ENCODE peak calls at places on chromosomes 5 and 9, in nine cellular contexts. R, V, L, G, I, C, O, J and N are unnamed samples. For H3K4me1, the result is how much of the 10 kb centered on the place peaks cover.

GRCh38 chr9:129365196-129365595 is 187.1 kb upstream of the IER5L start:
- DNase-seq in R (no peak), V (no peak), L (no peak), G (no peak), I (no peak), C (no peak), O (no peak), J (no peak), N (no peak)

GRCh38 chr9:123406691-123407536 is 50.9 kb downstream of the CRB2 start:
- DNase-seq in R (no peak), V (no peak), L (no peak), G (no peak), I (no peak), C (no peak), O (no peak), J (no peak), N (no peak)

GRCh38 chr9:120710110-120710981 is 3.9 kb downstream of the MEGF9 start:
- DNase-seq in R (peak), V (no peak), L (no peak), G (no peak), I (no peak), C (no peak), O (no peak), J (peak), N (no peak)

GRCh38 chr5:130045334-130045733 is 141.1 kb downstream of the CHSY3 start:
- DNase-seq in R (no peak), V (no peak), L (no peak), G (no peak), I (no peak), C (no peak), O (no peak), J (no peak), N (no peak)

GRCh38 chr5:10856646-10857332 is 95.8 kb upstream of the DAP start:
- DNase-seq in R (peak), V (peak), L (peak), G (no peak), I (peak), C (peak), O (peak), J (no peak), N (no peak)

GRCh38 chr5:96661101-96661840 is 905 bp upstream of the CAST start:
- DNase-seq in R (peak), V (no peak), L (peak), G (no peak), I (peak), C (peak), O (peak), J (peak), N (peak)

GRCh38 chr5:158648631-158649030 is 451.1 kb downstream of the EBF1 start:
- DNase-seq in R (no peak), V (no peak), L (no peak), G (no peak), I (no peak), C (no peak), O (no peak), J (no peak), N (no peak)

GRCh38 chr5:34655354-34655991 is 655 bp upstream of the RAI14 start:
- DNase-seq in R (peak), V (no peak), L (peak), G (peak), I (peak), C (peak), O (peak), J (no peak), N (peak)

GRCh38 chr9:99368341-99369326 is 146.6 kb downstream of the SEC61B start:
- DNase-seq in R (peak), V (peak), L (no peak), G (no peak), I (peak), C (peak), O (no peak), J (no peak), N (peak)

GRCh38 chr5:37514946-37515345 is 135.8 kb downstream of the WDR70 start:
- DNase-seq in R (no peak), V (no peak), L (no peak), G (no peak), I (no peak), C (no peak), O (no peak), J (no peak), N (no peak)
- H3K4me3 ChIP-seq in R (no peak), V (no peak), L (no peak), G (no peak), I (no peak), C (no peak), O (no peak), J (no peak), N (no peak)

GRCh38 chr9:134965851-134966250 is 48.1 kb upstream of the FCN1 start:
- DNase-seq in R (no peak), V (no peak), L (no peak), G (no peak), I (no peak), C (no peak), O (no peak), J (no peak), N (peak)

GRCh38 chr9:134964271-134964670 is 46.6 kb upstream of the FCN1 start:
- DNase-seq in R (no peak), V (no peak), L (no peak), G (no peak), I (no peak), C (no peak), O (no peak), J (no peak), N (peak)

GRCh38 chr9:134963546-134963945 is 45.8 kb upstream of the FCN1 start:
- DNase-seq in R (no peak), V (no peak), L (no peak), G (no peak), I (no peak), C (no peak), O (no peak), J (no peak), N (no peak)

GRCh38 chr9:134965421-134965820 is 47.7 kb upstream of the FCN1 start:
- DNase-seq in R (no peak), V (no peak), L (no peak), G (no peak), I (no peak), C (no peak), O (no peak), J (no peak), N (peak)

DNA sequence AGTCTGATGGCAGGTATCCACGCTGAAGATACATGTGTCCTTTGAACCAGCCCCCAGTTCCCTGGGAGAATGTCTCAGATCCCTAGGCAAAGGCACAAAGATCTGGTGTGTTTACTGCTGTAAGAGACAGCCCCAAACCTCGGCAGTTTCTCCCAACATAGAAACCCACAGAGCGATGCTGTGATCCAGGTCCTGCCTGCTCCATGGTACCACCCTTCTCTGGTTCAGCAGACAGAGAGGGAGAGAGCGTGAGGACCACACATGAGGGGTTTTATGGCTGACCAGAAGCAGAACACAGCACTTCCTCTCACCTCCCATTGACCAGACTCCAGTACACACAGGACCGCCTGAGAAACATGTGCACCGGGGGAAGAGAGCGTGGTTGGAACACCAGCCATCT is 47.0 kb upstream of the FCN1 start:
- DNase-seq in R (no peak), V (no peak), L (no peak), G (no peak), I (no peak), C (no peak), O (no peak), J (no peak), N (no peak)
- H3K27ac ChIP-seq in R (no peak), V (no peak), L (no peak), G (no peak), I (no peak), C (no peak), O (no peak), J (no peak), N (no peak)

DNA sequence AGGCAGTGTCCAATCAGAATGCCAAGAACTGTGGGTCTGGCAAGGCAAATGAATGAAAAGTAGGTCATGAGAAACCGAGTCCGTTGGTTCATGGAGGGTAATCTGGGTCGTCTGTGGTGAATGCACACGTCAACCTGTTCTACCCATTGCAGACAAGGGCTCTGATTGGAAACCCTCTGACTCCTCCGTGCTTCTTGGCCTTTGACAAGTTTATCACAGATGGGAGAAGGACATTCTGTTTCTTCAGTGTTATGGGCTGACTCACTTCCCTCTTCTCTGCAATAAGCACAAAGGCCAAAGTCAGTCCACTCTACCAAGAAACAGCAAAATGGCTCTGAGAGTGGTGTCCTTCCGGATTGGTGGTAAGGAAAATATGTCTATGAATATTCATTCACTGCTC is 89.3 kb downstream of the FEM1C start:
- DNase-seq in R (peak), V (no peak), L (no peak), G (no peak), I (no peak), C (no peak), O (peak), J (no peak), N (no peak)
- H3K4me1 ChIP-seq in R (half or more), V (half or more), L (under half), G (under half), I (half or more), C (under half), O (under half), J (under half), N (under half)

GRCh38 chr5:173291722-173292658 is 36.2 kb downstream of the STC2 start:
- DNase-seq in R (no peak), V (no peak), L (peak), G (no peak), I (no peak), C (no peak), O (no peak), J (no peak), N (no peak)

GRCh38 chr5:173293817-173294672 is 34.2 kb downstream of the STC2 start:
- DNase-seq in R (peak), V (peak), L (peak), G (peak), I (peak), C (peak), O (peak), J (peak), N (peak)

GRCh38 chr5:173289372-173289771 is 38.8 kb downstream of the STC2 start:
- DNase-seq in R (no peak), V (no peak), L (no peak), G (no peak), I (no peak), C (no peak), O (no peak), J (no peak), N (no peak)

GRCh38 chr5:173288632-173289031 is 39.6 kb downstream of the STC2 start:
- DNase-seq in R (no peak), V (no peak), L (no peak), G (no peak), I (no peak), C (no peak), O (no peak), J (no peak), N (no peak)

GRCh38 chr5:173290477-173291131 is 37.6 kb downstream of the STC2 start:
- DNase-seq in R (no peak), V (no peak), L (no peak), G (no peak), I (no peak), C (peak), O (peak), J (no peak), N (no peak)
- H3K4me3 ChIP-seq in R (no peak), V (no peak), L (no peak), G (no peak), I (no peak), C (no peak), O (no peak), J (no peak), N (no peak)

DNA sequence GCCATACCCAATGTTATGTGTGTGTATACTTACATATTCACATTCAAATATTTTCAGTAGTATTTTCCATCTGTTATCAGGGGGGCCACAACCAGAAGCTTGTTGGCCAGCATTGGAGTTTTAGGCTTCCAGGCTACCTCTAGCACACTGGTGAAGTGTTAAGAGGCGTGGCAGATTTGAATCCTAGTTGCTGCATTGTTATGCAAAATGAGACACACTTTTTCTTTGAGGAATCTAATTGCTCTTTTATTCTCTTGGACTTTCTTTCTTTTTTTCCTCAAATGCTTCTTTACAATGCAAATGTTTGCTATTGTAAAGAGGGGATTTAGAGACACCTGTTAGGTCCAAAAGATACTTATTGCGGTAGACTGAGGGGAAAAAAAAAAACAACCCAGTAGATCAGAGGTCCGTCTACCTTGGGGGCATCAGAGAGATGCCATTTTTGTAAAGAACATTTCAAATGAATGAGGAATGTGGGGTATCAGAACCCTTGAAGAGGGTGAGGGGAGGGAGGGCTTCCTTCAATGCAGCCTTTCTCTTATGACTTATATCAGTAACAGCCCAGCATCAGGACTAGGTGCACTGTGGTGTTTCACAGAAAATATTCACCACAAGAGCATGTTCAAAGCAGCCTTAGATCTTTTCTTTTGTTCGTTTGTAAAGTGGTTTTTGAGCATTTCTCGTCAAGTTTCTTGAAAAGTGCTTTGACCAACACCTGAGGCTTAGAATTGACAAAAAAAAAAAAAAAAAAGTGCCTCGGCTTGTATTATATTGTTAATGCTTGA is 3.8 kb downstream of the SMARCA2 start:
- DNase-seq in R (no peak), V (no peak), L (no peak), G (no peak), I (no peak), C (no peak), O (no peak), J (no peak), N (no peak)
- H3K27ac ChIP-seq in R (no peak), V (peak), L (no peak), G (peak), I (peak), C (no peak), O (no peak), J (peak), N (peak)

GRCh38 chr5:132493241-132493640 is 2.7 kb upstream of the IRF1 start:
- DNase-seq in R (no peak), V (no peak), L (no peak), G (no peak), I (peak), C (no peak), O (peak), J (no peak), N (no peak)
- H3K4me1 ChIP-seq in R (half or more), V (half or more), L (under half), G (under half), I (under half), C (under half), O (under half), J (half or more), N (half or more)

DNA sequence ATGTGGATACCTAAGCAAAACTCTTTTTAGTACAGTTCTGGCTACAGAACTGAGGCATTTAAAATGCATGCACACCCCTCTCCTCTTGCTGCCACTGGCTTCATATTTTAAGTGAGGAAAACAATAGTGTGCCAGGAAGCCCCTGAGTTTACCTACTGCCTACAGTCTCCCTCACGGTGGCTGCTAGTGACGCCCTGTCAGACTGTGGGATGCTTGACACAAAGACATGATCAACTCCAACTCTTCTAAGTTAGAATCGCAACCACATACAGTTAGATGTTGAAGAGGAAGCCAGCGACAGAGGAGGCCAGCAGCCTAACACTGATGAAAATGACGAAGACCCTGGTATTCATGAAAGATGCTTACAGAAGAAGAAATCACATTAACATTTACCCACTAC is 1.3 kb downstream of the SEC16A start:
- DNase-seq in R (no peak), V (no peak), L (no peak), G (no peak), I (no peak), C (no peak), O (no peak), J (no peak), N (no peak)
- H3K4me3 ChIP-seq in R (no peak), V (peak), L (peak), G (peak), I (peak), C (peak), O (peak), J (peak), N (peak)